ENCODE peak calls at places on chromosomes 4 and X, in four cellular contexts. One of them, this sample, is unnamed.

GRCh38 chrX:150162141-150162540 is 201.0 kb upstream of the MAMLD1 start:
- DNase-seq in EH: peak
- DNase-seq in Right ventricle myocardium superior: no peak
- DNase-seq in body of pancreas: no peak
- DNase-seq in this sample: no peak

GRCh38 chrX:3712870-3713224 is 602 bp downstream of the PRKX start:
- DNase-seq in Right ventricle myocardium superior: no peak
- DNase-seq in EH: no peak
- DNase-seq in body of pancreas: no peak
- DNase-seq in this sample: peak

GRCh38 chr4:83389756-83390505 is 55.3 kb upstream of the HPSE start:
- DNase-seq in body of pancreas: no peak
- DNase-seq in EH: no peak
- DNase-seq in Right ventricle myocardium superior: no peak
- DNase-seq in this sample: no peak

GRCh38 chr4:189823611-189824010 is 117.1 kb upstream of the FRG1 start:
- DNase-seq in EH: no peak
- DNase-seq in Right ventricle myocardium superior: no peak
- DNase-seq in body of pancreas: no peak
- DNase-seq in this sample: no peak

GRCh38 chr4:1408418-1408817 is 2.2 kb upstream of the NKX1-1 start:
- DNase-seq in Right ventricle myocardium superior: peak
- DNase-seq in EH: no peak
- DNase-seq in body of pancreas: no peak
- DNase-seq in this sample: no peak

GRCh38 chr4:121096174-121096573 is 23.8 kb upstream of the NDNF start:
- DNase-seq in body of pancreas: no peak
- DNase-seq in EH: peak
- DNase-seq in Right ventricle myocardium superior: no peak
- DNase-seq in this sample: no peak

GRCh38 chr4:1505511-1506451 is 99.5 kb upstream of the NKX1-1 start:
- DNase-seq in body of pancreas: no peak
- DNase-seq in Right ventricle myocardium superior: no peak
- DNase-seq in EH: no peak
- DNase-seq in this sample: no peak

GRCh38 chrX:143058096-143058495 is 32.4 kb downstream of the SPANXN4 start:
- DNase-seq in Right ventricle myocardium superior: no peak
- DNase-seq in EH: no peak
- DNase-seq in body of pancreas: no peak
- DNase-seq in this sample: no peak

GRCh38 chr4:82739292-82740190 is 59.1 kb downstream of the SCD5 start:
- DNase-seq in body of pancreas: peak
- DNase-seq in Right ventricle myocardium superior: peak
- DNase-seq in EH: peak
- DNase-seq in this sample: peak

GRCh38 chr4:37891221-37892159 is 606 bp downstream of the TBC1D1 start:
- DNase-seq in body of pancreas: peak
- DNase-seq in Right ventricle myocardium superior: peak
- DNase-seq in EH: peak
- DNase-seq in this sample: peak

This sample was measured in colonic mucosa.